ENCODE peak calls at places on chromosomes 4 and X, in six cellular contexts. One of them, this sample, is unnamed.

GRCh38 chr4:6460876-6461275 is 11.5 kb downstream of the PPP2R2C start:
- DNase-seq in pancreas: no peak
- DNase-seq in kidney tubule cell: no peak
- DNase-seq in right cardiac atrium: no peak
- DNase-seq in activated T-helper 9 cell treated with anti-CD3 and anti-CD28 coated beads, Interleukin-2, amount 50 U/mL, for 16 hours: no peak
- DNase-seq in stimulated activated CD8-positive, alpha-beta memory T cell treated with anti-CD3 and anti-CD28 coated beads, Interleukin-4, amount 100 ng/mL, for 1 hour: no peak
- DNase-seq in this sample: peak

GRCh38 chr4:150988238-150988637 is 26.8 kb downstream of the LRBA start:
- DNase-seq in pancreas: no peak
- DNase-seq in kidney tubule cell: no peak
- DNase-seq in right cardiac atrium: no peak
- DNase-seq in activated T-helper 9 cell treated with anti-CD3 and anti-CD28 coated beads, Interleukin-2, amount 50 U/mL, for 16 hours: no peak
- DNase-seq in stimulated activated CD8-positive, alpha-beta memory T cell treated with anti-CD3 and anti-CD28 coated beads, Interleukin-4, amount 100 ng/mL, for 1 hour: no peak
- DNase-seq in this sample: no peak

GRCh38 chr4:45215976-45216542 is 489.7 kb upstream of the GNPDA2 start:
- DNase-seq in pancreas: no peak
- DNase-seq in kidney tubule cell: no peak
- DNase-seq in right cardiac atrium: no peak
- DNase-seq in activated T-helper 9 cell treated with anti-CD3 and anti-CD28 coated beads, Interleukin-2, amount 50 U/mL, for 16 hours: no peak
- DNase-seq in stimulated activated CD8-positive, alpha-beta memory T cell treated with anti-CD3 and anti-CD28 coated beads, Interleukin-4, amount 100 ng/mL, for 1 hour: no peak
- DNase-seq in this sample: no peak

GRCh38 chrX:459611-460010 is 72.9 kb upstream of the PPP2R3B start:
- DNase-seq in pancreas: no peak
- DNase-seq in kidney tubule cell: no peak
- DNase-seq in right cardiac atrium: no peak
- DNase-seq in activated T-helper 9 cell treated with anti-CD3 and anti-CD28 coated beads, Interleukin-2, amount 50 U/mL, for 16 hours: no peak
- DNase-seq in stimulated activated CD8-positive, alpha-beta memory T cell treated with anti-CD3 and anti-CD28 coated beads, Interleukin-4, amount 100 ng/mL, for 1 hour: no peak
- DNase-seq in this sample: no peak

GRCh38 chrX:69127466-69127865 is 37.8 kb downstream of the PJA1 start:
- DNase-seq in pancreas: no peak
- DNase-seq in kidney tubule cell: no peak
- DNase-seq in right cardiac atrium: no peak
- DNase-seq in activated T-helper 9 cell treated with anti-CD3 and anti-CD28 coated beads, Interleukin-2, amount 50 U/mL, for 16 hours: no peak
- DNase-seq in stimulated activated CD8-positive, alpha-beta memory T cell treated with anti-CD3 and anti-CD28 coated beads, Interleukin-4, amount 100 ng/mL, for 1 hour: no peak
- DNase-seq in this sample: no peak

GRCh38 chrX:80876877-80877276 is 67.2 kb upstream of the BRWD3 start:
- DNase-seq in pancreas: no peak
- DNase-seq in kidney tubule cell: peak
- DNase-seq in right cardiac atrium: no peak
- DNase-seq in activated T-helper 9 cell treated with anti-CD3 and anti-CD28 coated beads, Interleukin-2, amount 50 U/mL, for 16 hours: no peak
- DNase-seq in stimulated activated CD8-positive, alpha-beta memory T cell treated with anti-CD3 and anti-CD28 coated beads, Interleukin-4, amount 100 ng/mL, for 1 hour: no peak
- DNase-seq in this sample: no peak

GRCh38 chr4:108172231-108172779 is 3.6 kb upstream of the LEF1 start:
- DNase-seq in pancreas: peak
- DNase-seq in kidney tubule cell: no peak
- DNase-seq in right cardiac atrium: peak
- DNase-seq in activated T-helper 9 cell treated with anti-CD3 and anti-CD28 coated beads, Interleukin-2, amount 50 U/mL, for 16 hours: no peak
- DNase-seq in stimulated activated CD8-positive, alpha-beta memory T cell treated with anti-CD3 and anti-CD28 coated beads, Interleukin-4, amount 100 ng/mL, for 1 hour: no peak
- DNase-seq in this sample: no peak

GRCh38 chr4:128635141-128635911 is 174.2 kb upstream of the JADE1 start:
- DNase-seq in pancreas: peak
- DNase-seq in kidney tubule cell: no peak
- DNase-seq in right cardiac atrium: peak
- DNase-seq in activated T-helper 9 cell treated with anti-CD3 and anti-CD28 coated beads, Interleukin-2, amount 50 U/mL, for 16 hours: no peak
- DNase-seq in stimulated activated CD8-positive, alpha-beta memory T cell treated with anti-CD3 and anti-CD28 coated beads, Interleukin-4, amount 100 ng/mL, for 1 hour: no peak
- DNase-seq in this sample: peak

GRCh38 chr4:87551361-87551760 is 22.2 kb upstream of the SPARCL1 start:
- DNase-seq in pancreas: no peak
- DNase-seq in kidney tubule cell: no peak
- DNase-seq in right cardiac atrium: no peak
- DNase-seq in activated T-helper 9 cell treated with anti-CD3 and anti-CD28 coated beads, Interleukin-2, amount 50 U/mL, for 16 hours: no peak
- DNase-seq in stimulated activated CD8-positive, alpha-beta memory T cell treated with anti-CD3 and anti-CD28 coated beads, Interleukin-4, amount 100 ng/mL, for 1 hour: no peak
- DNase-seq in this sample: no peak

GRCh38 chr4:77342170-77342810 is 185.3 kb downstream of the CCNG2 start:
- DNase-seq in pancreas: no peak
- DNase-seq in kidney tubule cell: no peak
- DNase-seq in right cardiac atrium: no peak
- DNase-seq in activated T-helper 9 cell treated with anti-CD3 and anti-CD28 coated beads, Interleukin-2, amount 50 U/mL, for 16 hours: no peak
- DNase-seq in stimulated activated CD8-positive, alpha-beta memory T cell treated with anti-CD3 and anti-CD28 coated beads, Interleukin-4, amount 100 ng/mL, for 1 hour: no peak
- DNase-seq in this sample: no peak

GRCh38 chr4:2939383-2940243 is 23.6 kb downstream of the NOP14 start:
- DNase-seq in pancreas: peak
- DNase-seq in kidney tubule cell: no peak
- DNase-seq in right cardiac atrium: peak
- DNase-seq in activated T-helper 9 cell treated with anti-CD3 and anti-CD28 coated beads, Interleukin-2, amount 50 U/mL, for 16 hours: no peak
- DNase-seq in stimulated activated CD8-positive, alpha-beta memory T cell treated with anti-CD3 and anti-CD28 coated beads, Interleukin-4, amount 100 ng/mL, for 1 hour: no peak
- DNase-seq in this sample: no peak

GRCh38 chr4:86919824-86920223 is 15.0 kb upstream of the AFF1 start:
- DNase-seq in pancreas: no peak
- DNase-seq in kidney tubule cell: peak
- DNase-seq in right cardiac atrium: no peak
- DNase-seq in activated T-helper 9 cell treated with anti-CD3 and anti-CD28 coated beads, Interleukin-2, amount 50 U/mL, for 16 hours: no peak
- DNase-seq in stimulated activated CD8-positive, alpha-beta memory T cell treated with anti-CD3 and anti-CD28 coated beads, Interleukin-4, amount 100 ng/mL, for 1 hour: no peak
- DNase-seq in this sample: no peak

GRCh38 chr4:113101669-113102068 is 52.2 kb downstream of the ANK2 start:
- DNase-seq in pancreas: no peak
- DNase-seq in kidney tubule cell: peak
- DNase-seq in right cardiac atrium: no peak
- DNase-seq in activated T-helper 9 cell treated with anti-CD3 and anti-CD28 coated beads, Interleukin-2, amount 50 U/mL, for 16 hours: no peak
- DNase-seq in stimulated activated CD8-positive, alpha-beta memory T cell treated with anti-CD3 and anti-CD28 coated beads, Interleukin-4, amount 100 ng/mL, for 1 hour: no peak
- DNase-seq in this sample: no peak

GRCh38 chr4:6926681-6927478 is 17.3 kb downstream of the TBC1D14 start:
- DNase-seq in pancreas: no peak
- DNase-seq in kidney tubule cell: peak
- DNase-seq in right cardiac atrium: no peak
- DNase-seq in activated T-helper 9 cell treated with anti-CD3 and anti-CD28 coated beads, Interleukin-2, amount 50 U/mL, for 16 hours: peak
- DNase-seq in stimulated activated CD8-positive, alpha-beta memory T cell treated with anti-CD3 and anti-CD28 coated beads, Interleukin-4, amount 100 ng/mL, for 1 hour: peak
- DNase-seq in this sample: no peak

GRCh38 chrX:44308869-44309268 is 34.6 kb downstream of the EFHC2 start:
- DNase-seq in pancreas: no peak
- DNase-seq in kidney tubule cell: no peak
- DNase-seq in right cardiac atrium: no peak
- DNase-seq in activated T-helper 9 cell treated with anti-CD3 and anti-CD28 coated beads, Interleukin-2, amount 50 U/mL, for 16 hours: no peak
- DNase-seq in stimulated activated CD8-positive, alpha-beta memory T cell treated with anti-CD3 and anti-CD28 coated beads, Interleukin-4, amount 100 ng/mL, for 1 hour: no peak
- DNase-seq in this sample: no peak

GRCh38 chr4:134201216-134202098 is at the start of gene PABPC4L:
- DNase-seq in pancreas: no peak
- DNase-seq in kidney tubule cell: peak
- DNase-seq in right cardiac atrium: peak
- DNase-seq in activated T-helper 9 cell treated with anti-CD3 and anti-CD28 coated beads, Interleukin-2, amount 50 U/mL, for 16 hours: no peak
- DNase-seq in stimulated activated CD8-positive, alpha-beta memory T cell treated with anti-CD3 and anti-CD28 coated beads, Interleukin-4, amount 100 ng/mL, for 1 hour: no peak
- DNase-seq in this sample: no peak

GRCh38 chr4:41418444-41418843 is 119.5 kb upstream of the LIMCH1 start:
- DNase-seq in pancreas: peak
- DNase-seq in kidney tubule cell: peak
- DNase-seq in right cardiac atrium: peak
- DNase-seq in activated T-helper 9 cell treated with anti-CD3 and anti-CD28 coated beads, Interleukin-2, amount 50 U/mL, for 16 hours: no peak
- DNase-seq in stimulated activated CD8-positive, alpha-beta memory T cell treated with anti-CD3 and anti-CD28 coated beads, Interleukin-4, amount 100 ng/mL, for 1 hour: no peak
- DNase-seq in this sample: peak

GRCh38 chr4:110163327-110164070 is 34.9 kb downstream of the ELOVL6 start:
- DNase-seq in pancreas: no peak
- DNase-seq in kidney tubule cell: peak
- DNase-seq in right cardiac atrium: no peak
- DNase-seq in activated T-helper 9 cell treated with anti-CD3 and anti-CD28 coated beads, Interleukin-2, amount 50 U/mL, for 16 hours: no peak
- DNase-seq in stimulated activated CD8-positive, alpha-beta memory T cell treated with anti-CD3 and anti-CD28 coated beads, Interleukin-4, amount 100 ng/mL, for 1 hour: no peak
- DNase-seq in this sample: no peak

GRCh38 chr4:123043013-123043412 is 120.6 kb upstream of the NUDT6 start:
- DNase-seq in pancreas: no peak
- DNase-seq in kidney tubule cell: no peak
- DNase-seq in right cardiac atrium: no peak
- DNase-seq in activated T-helper 9 cell treated with anti-CD3 and anti-CD28 coated beads, Interleukin-2, amount 50 U/mL, for 16 hours: no peak
- DNase-seq in stimulated activated CD8-positive, alpha-beta memory T cell treated with anti-CD3 and anti-CD28 coated beads, Interleukin-4, amount 100 ng/mL, for 1 hour: no peak
- DNase-seq in this sample: no peak

GRCh38 chr4:71063711-71064110 is 70.3 kb downstream of the DCK start:
- DNase-seq in pancreas: no peak
- DNase-seq in kidney tubule cell: no peak
- DNase-seq in right cardiac atrium: no peak
- DNase-seq in activated T-helper 9 cell treated with anti-CD3 and anti-CD28 coated beads, Interleukin-2, amount 50 U/mL, for 16 hours: no peak
- DNase-seq in stimulated activated CD8-positive, alpha-beta memory T cell treated with anti-CD3 and anti-CD28 coated beads, Interleukin-4, amount 100 ng/mL, for 1 hour: no peak
- DNase-seq in this sample: no peak

GRCh38 chrX:77925764-77926163 is 15.3 kb downstream of the ATP7A start:
- DNase-seq in pancreas: no peak
- DNase-seq in kidney tubule cell: no peak
- DNase-seq in right cardiac atrium: no peak
- DNase-seq in activated T-helper 9 cell treated with anti-CD3 and anti-CD28 coated beads, Interleukin-2, amount 50 U/mL, for 16 hours: no peak
- DNase-seq in stimulated activated CD8-positive, alpha-beta memory T cell treated with anti-CD3 and anti-CD28 coated beads, Interleukin-4, amount 100 ng/mL, for 1 hour: no peak
- DNase-seq in this sample: no peak

GRCh38 chrX:129983575-129984131 is 1.2 kb downstream of the BCORL1 start:
- DNase-seq in pancreas: peak
- DNase-seq in kidney tubule cell: no peak
- DNase-seq in right cardiac atrium: peak
- DNase-seq in activated T-helper 9 cell treated with anti-CD3 and anti-CD28 coated beads, Interleukin-2, amount 50 U/mL, for 16 hours: no peak
- DNase-seq in stimulated activated CD8-positive, alpha-beta memory T cell treated with anti-CD3 and anti-CD28 coated beads, Interleukin-4, amount 100 ng/mL, for 1 hour: no peak
- DNase-seq in this sample: peak

GRCh38 chrX:15864629-15865028 is 10.0 kb upstream of the AP1S2 start:
- DNase-seq in pancreas: no peak
- DNase-seq in kidney tubule cell: peak
- DNase-seq in right cardiac atrium: no peak
- DNase-seq in activated T-helper 9 cell treated with anti-CD3 and anti-CD28 coated beads, Interleukin-2, amount 50 U/mL, for 16 hours: no peak
- DNase-seq in stimulated activated CD8-positive, alpha-beta memory T cell treated with anti-CD3 and anti-CD28 coated beads, Interleukin-4, amount 100 ng/mL, for 1 hour: no peak
- DNase-seq in this sample: no peak

GRCh38 chr4:28523791-28524190 is 1663.2 kb downstream of the STIM2 start:
- DNase-seq in pancreas: no peak
- DNase-seq in kidney tubule cell: no peak
- DNase-seq in right cardiac atrium: no peak
- DNase-seq in activated T-helper 9 cell treated with anti-CD3 and anti-CD28 coated beads, Interleukin-2, amount 50 U/mL, for 16 hours: no peak
- DNase-seq in stimulated activated CD8-positive, alpha-beta memory T cell treated with anti-CD3 and anti-CD28 coated beads, Interleukin-4, amount 100 ng/mL, for 1 hour: no peak
- DNase-seq in this sample: no peak